ENCODE peak calls at places on chromosome 6, in four cellular contexts. N is HFFc6, S is C1 segment of cervical spinal cord, A is fibroblast of the aortic adventitia. D is an unnamed sample.

GRCh38 chr6:4607793-4608192 is 168.4 kb upstream of the CDYL start:
- DNase-seq in N (no peak), A (no peak), S (no peak), D (no peak)

GRCh38 chr6:150038202-150038830 is 13.0 kb upstream of the RAET1L start:
- DNase-seq in N (no peak), A (no peak), S (no peak), D (no peak)

GRCh38 chr6:130831598-130831997 is 4.4 kb downstream of the SMLR1 start:
- DNase-seq in A (no peak), N (no peak), S (no peak), D (no peak)

GRCh38 chr6:159953091-159953581 is 15.7 kb upstream of the IGF2R start:
- DNase-seq in N (peak; percentile 13), S (peak; percentile 14), A (peak; percentile 78), D (no peak)

GRCh38 chr6:150091466-150091865 is 22.5 kb upstream of the ULBP3 start:
- DNase-seq in S (no peak), N (no peak), A (no peak), D (no peak)

GRCh38 chr6:17622144-17622543 is 22.0 kb downstream of the FAM8A1 start:
- DNase-seq in S (no peak), A (no peak), N (no peak), D (no peak)

GRCh38 chr6:43825187-43826115 is 55.4 kb downstream of the VEGFA start:
- DNase-seq in S (no peak), A (no peak), N (no peak), D (no peak)

GRCh38 chr6:40336986-40337780 is 250.0 kb downstream of the LRFN2 start:
- DNase-seq in S (no peak), A (no peak), N (no peak), D (no peak)

GRCh38 chr6:37131104-37131959 is 38.6 kb upstream of the PIM1 start:
- DNase-seq in N (no peak), A (peak; percentile 34), S (peak; percentile 54), D (no peak)

GRCh38 chr6:87730310-87730709 is 28.3 kb upstream of the AKIRIN2 start:
- DNase-seq in A (peak; percentile 40), S (peak; percentile 30), N (peak; percentile 40), D (no peak)

GRCh38 chr6:30781697-30782424 is 37.5 kb upstream of the IER3 start:
- DNase-seq in A (peak; percentile 100), S (peak; percentile 91), N (peak; percentile 99), D (peak; percentile 78)